ENCODE peak calls at places on chromosome 9, in nine cellular contexts. J, Z, G, I, C, A, X, S and Q are unnamed samples.

GRCh38 chr9:131320031-131320685 is 30.6 kb downstream of the PLPP7 start:
- DNase-seq in Z (no peak), G (no peak), J (peak), I (no peak), A (no peak), C (no peak), S (no peak), X (no peak), Q (no peak)

GRCh38 chr9:3282365-3282764 is 243.4 kb downstream of the RFX3 start:
- DNase-seq in A (no peak), S (no peak), G (no peak), J (no peak), I (no peak), X (no peak), Z (no peak), C (no peak), Q (no peak)

GRCh38 chr9:27379311-27380236 is 82.6 kb upstream of the EQTN start:
- DNase-seq in J (no peak), S (no peak), Z (no peak), A (no peak), C (no peak), X (no peak), I (no peak), G (peak), Q (no peak)

GRCh38 chr9:72129271-72130156 is 19.7 kb upstream of the GDA start:
- DNase-seq in S (no peak), J (no peak), G (peak), Z (no peak), C (no peak), X (no peak), A (no peak), I (no peak), Q (no peak)

GRCh38 chr9:71820516-71820915 is 52.2 kb upstream of the CEMIP2 start:
- DNase-seq in S (no peak), I (no peak), Z (no peak), A (no peak), X (no peak), G (no peak), C (no peak), J (no peak), Q (peak)

GRCh38 chr9:75892168-75892901 is 1.9 kb downstream of the PCSK5 start:
- DNase-seq in X (peak), S (no peak), A (no peak), J (peak), C (no peak), I (peak), G (peak), Z (no peak), Q (no peak)

GRCh38 chr9:5629312-5630037 is 568 bp downstream of the RIC1 start:
- DNase-seq in G (peak), X (peak), J (peak), I (peak), A (peak), C (no peak), S (peak), Z (peak), Q (peak)

GRCh38 chr9:105187781-105188180 is 56.7 kb upstream of the SLC44A1 start:
- DNase-seq in J (no peak), I (no peak), S (no peak), A (peak), Z (peak), C (no peak), G (no peak), X (no peak), Q (peak)

GRCh38 chr9:113011911-113012381 is at the start of gene ZNF883:
- DNase-seq in Z (peak), A (peak), C (no peak), J (no peak), X (peak), S (peak), G (peak), I (peak), Q (peak)

GRCh38 chr9:113454914-113455761 is 8.4 kb upstream of the RGS3 start:
- DNase-seq in S (no peak), G (no peak), I (no peak), Z (peak), J (no peak), C (peak), X (no peak), A (peak), Q (peak)

GRCh38 chr9:133101356-133102189 is 19.5 kb downstream of the RALGDS start:
- DNase-seq in X (no peak), C (no peak), J (no peak), G (no peak), S (no peak), Z (no peak), A (no peak), I (no peak), Q (no peak)

GRCh38 chr9:105290401-105290800 is 46.0 kb downstream of the SLC44A1 start:
- DNase-seq in I (no peak), A (peak), S (no peak), C (no peak), X (no peak), Z (no peak), G (no peak), J (no peak), Q (peak)

GRCh38 chr9:134995792-134996120 is 78.0 kb upstream of the FCN1 start:
- DNase-seq in S (no peak), I (no peak), Z (no peak), X (no peak), C (no peak), G (no peak), A (no peak), J (no peak), Q (no peak)

GRCh38 chr9:2676466-2676865 is 40.8 kb upstream of the KCNV2 start:
- DNase-seq in C (no peak), I (no peak), A (no peak), S (no peak), J (no peak), G (no peak), X (no peak), Z (peak), Q (no peak)

GRCh38 chr9:106203832-106204516 is 509.6 kb downstream of the TMEM38B start:
- DNase-seq in Z (no peak), I (no peak), J (no peak), S (no peak), G (peak), X (no peak), A (no peak), C (no peak), Q (no peak)

GRCh38 chr9:133474215-133474614 is 4.7 kb downstream of the SLC2A6 start:
- DNase-seq in X (no peak), J (no peak), G (no peak), S (no peak), Z (no peak), C (no peak), A (no peak), I (no peak), Q (no peak)

GRCh38 chr9:92180669-92181181 is 65.5 kb upstream of the SPTLC1 start:
- DNase-seq in J (no peak), C (no peak), X (peak), Z (peak), A (peak), S (no peak), G (no peak), I (no peak), Q (peak)

GRCh38 chr9:20315672-20316071 is 306.6 kb downstream of the MLLT3 start:
- DNase-seq in J (no peak), C (no peak), A (peak), S (no peak), X (no peak), I (no peak), Z (peak), G (no peak), Q (peak)

GRCh38 chr9:37184905-37185867 is 64.8 kb downstream of the ZCCHC7 start:
- DNase-seq in Z (no peak), I (no peak), A (no peak), X (no peak), J (no peak), C (no peak), S (no peak), G (no peak), Q (no peak)

GRCh38 chr9:126791406-126792230 is 13.2 kb upstream of the ZBTB43 start:
- DNase-seq in Z (peak), A (peak), J (no peak), S (no peak), C (no peak), G (no peak), I (no peak), X (no peak), Q (peak)

GRCh38 chr9:129783516-129784361 is 19.2 kb upstream of the TOR1B start:
- DNase-seq in S (peak), G (peak), C (no peak), X (peak), J (peak), Z (peak), A (peak), I (peak), Q (peak)

GRCh38 chr9:107945493-107945892 is 455.9 kb upstream of the KLF4 start:
- DNase-seq in J (no peak), Z (no peak), X (no peak), S (no peak), G (no peak), I (no peak), A (no peak), C (no peak), Q (no peak)

GRCh38 chr9:97511762-97512429 is 10.4 kb downstream of the TMOD1 start:
- DNase-seq in X (no peak), A (peak), I (no peak), J (no peak), C (no peak), G (no peak), Z (no peak), S (no peak), Q (no peak)